ENCODE peak calls at places on chromosomes 2 and 18, in eight cellular contexts. One of them, this sample, is unnamed.

GRCh38 chr18:905307-905947 is 756 bp downstream of the ADCYAP1 start:
- DNase-seq in Karpas-422: no peak
- DNase-seq in HepG2: no peak
- DNase-seq in left ventricle myocardium inferior: no peak
- DNase-seq in sigmoid colon: no peak
- DNase-seq in thyroid gland: no peak
- DNase-seq in OCI-LY7: no peak
- DNase-seq in A549: no peak
- DNase-seq in this sample: no peak

GRCh38 chr2:127090281-127091128 is 16.4 kb downstream of the BIN1 start:
- DNase-seq in Karpas-422: no peak
- DNase-seq in HepG2: no peak
- DNase-seq in left ventricle myocardium inferior: no peak
- DNase-seq in sigmoid colon: no peak
- DNase-seq in thyroid gland: no peak
- DNase-seq in OCI-LY7: no peak
- DNase-seq in A549: no peak
- DNase-seq in this sample: no peak

GRCh38 chr2:128749206-128749605 is 430.5 kb upstream of the HS6ST1 start:
- DNase-seq in Karpas-422: no peak
- DNase-seq in HepG2: no peak
- DNase-seq in left ventricle myocardium inferior: no peak
- DNase-seq in sigmoid colon: no peak
- DNase-seq in thyroid gland: no peak
- DNase-seq in OCI-LY7: no peak
- DNase-seq in A549: no peak
- DNase-seq in this sample: no peak

GRCh38 chr2:207530160-207531023 is 630 bp downstream of the CREB1 start:
- DNase-seq in Karpas-422: peak; percentile 82
- DNase-seq in HepG2: peak; percentile 30
- DNase-seq in left ventricle myocardium inferior: peak; percentile 41
- DNase-seq in sigmoid colon: peak; percentile 77
- DNase-seq in thyroid gland: peak; percentile 54
- DNase-seq in OCI-LY7: peak; percentile 71
- DNase-seq in A549: peak; percentile 31
- DNase-seq in this sample: no peak

GRCh38 chr2:100936070-100936741 is 65.9 kb upstream of the RPL31 start:
- DNase-seq in Karpas-422: no peak
- DNase-seq in HepG2: no peak
- DNase-seq in left ventricle myocardium inferior: no peak
- DNase-seq in sigmoid colon: no peak
- DNase-seq in thyroid gland: no peak
- DNase-seq in OCI-LY7: no peak
- DNase-seq in A549: no peak
- DNase-seq in this sample: no peak

GRCh38 chr2:212364106-212364505 is 174.5 kb downstream of the ERBB4 start:
- DNase-seq in Karpas-422: no peak
- DNase-seq in HepG2: no peak
- DNase-seq in left ventricle myocardium inferior: no peak
- DNase-seq in sigmoid colon: no peak
- DNase-seq in thyroid gland: no peak
- DNase-seq in OCI-LY7: no peak
- DNase-seq in A549: no peak
- DNase-seq in this sample: no peak

GRCh38 chr2:7703048-7703447 is 785.8 kb downstream of the RNF144A start:
- DNase-seq in Karpas-422: no peak
- DNase-seq in HepG2: no peak
- DNase-seq in left ventricle myocardium inferior: no peak
- DNase-seq in sigmoid colon: no peak
- DNase-seq in thyroid gland: no peak
- DNase-seq in OCI-LY7: peak; percentile 47
- DNase-seq in A549: no peak
- DNase-seq in this sample: peak; percentile 39

GRCh38 chr18:39058386-39059000 is 1492.9 kb upstream of the CELF4 start:
- DNase-seq in Karpas-422: no peak
- DNase-seq in HepG2: no peak
- DNase-seq in left ventricle myocardium inferior: no peak
- DNase-seq in sigmoid colon: no peak
- DNase-seq in thyroid gland: no peak
- DNase-seq in OCI-LY7: no peak
- DNase-seq in A549: no peak
- DNase-seq in this sample: no peak

GRCh38 chr2:70418514-70418913 is 116.6 kb upstream of the FAM136A start:
- DNase-seq in Karpas-422: no peak
- DNase-seq in HepG2: no peak
- DNase-seq in left ventricle myocardium inferior: no peak
- DNase-seq in sigmoid colon: no peak
- DNase-seq in thyroid gland: no peak
- DNase-seq in OCI-LY7: peak; percentile 7
- DNase-seq in A549: no peak
- DNase-seq in this sample: no peak

GRCh38 chr2:132645176-132645575 is 24.8 kb downstream of the LYPD1 start:
- DNase-seq in Karpas-422: no peak
- DNase-seq in HepG2: no peak
- DNase-seq in left ventricle myocardium inferior: no peak
- DNase-seq in sigmoid colon: no peak
- DNase-seq in thyroid gland: peak; percentile 53
- DNase-seq in OCI-LY7: no peak
- DNase-seq in A549: no peak
- DNase-seq in this sample: no peak

GRCh38 chr18:58272779-58273500 is 228.9 kb downstream of the NEDD4L start:
- DNase-seq in Karpas-422: no peak
- DNase-seq in HepG2: no peak
- DNase-seq in left ventricle myocardium inferior: no peak
- DNase-seq in sigmoid colon: no peak
- DNase-seq in thyroid gland: no peak
- DNase-seq in OCI-LY7: no peak
- DNase-seq in A549: no peak
- DNase-seq in this sample: no peak

GRCh38 chr2:143720093-143720664 is 591.0 kb downstream of the ARHGAP15 start:
- DNase-seq in Karpas-422: no peak
- DNase-seq in HepG2: no peak
- DNase-seq in left ventricle myocardium inferior: no peak
- DNase-seq in sigmoid colon: no peak
- DNase-seq in thyroid gland: no peak
- DNase-seq in OCI-LY7: no peak
- DNase-seq in A549: no peak
- DNase-seq in this sample: peak; percentile 39

GRCh38 chr2:71784734-71785549 is 331.6 kb downstream of the DYSF start:
- DNase-seq in Karpas-422: no peak
- DNase-seq in HepG2: peak; percentile 33
- DNase-seq in left ventricle myocardium inferior: no peak
- DNase-seq in sigmoid colon: no peak
- DNase-seq in thyroid gland: no peak
- DNase-seq in OCI-LY7: no peak
- DNase-seq in A549: peak; percentile 87
- DNase-seq in this sample: no peak

GRCh38 chr2:196101325-196101981 is 32.8 kb upstream of the DNAH7 start:
- DNase-seq in Karpas-422: peak; percentile 57
- DNase-seq in HepG2: no peak
- DNase-seq in left ventricle myocardium inferior: no peak
- DNase-seq in sigmoid colon: no peak
- DNase-seq in thyroid gland: no peak
- DNase-seq in OCI-LY7: peak; percentile 43
- DNase-seq in A549: no peak
- DNase-seq in this sample: no peak

GRCh38 chr2:239910851-239911629 is 114.1 kb downstream of the NDUFA10 start:
- DNase-seq in Karpas-422: peak; percentile 59
- DNase-seq in HepG2: no peak
- DNase-seq in left ventricle myocardium inferior: peak; percentile 42
- DNase-seq in sigmoid colon: no peak
- DNase-seq in thyroid gland: no peak
- DNase-seq in OCI-LY7: peak; percentile 23
- DNase-seq in A549: no peak
- DNase-seq in this sample: no peak

GRCh38 chr2:236761358-236761757 is 191.7 kb downstream of the ACKR3 start:
- DNase-seq in Karpas-422: no peak
- DNase-seq in HepG2: no peak
- DNase-seq in left ventricle myocardium inferior: no peak
- DNase-seq in sigmoid colon: no peak
- DNase-seq in thyroid gland: no peak
- DNase-seq in OCI-LY7: no peak
- DNase-seq in A549: no peak
- DNase-seq in this sample: no peak

GRCh38 chr2:112836695-112837117 is at the start of gene IL1B:
- DNase-seq in Karpas-422: peak; percentile 40
- DNase-seq in HepG2: no peak
- DNase-seq in left ventricle myocardium inferior: no peak
- DNase-seq in sigmoid colon: no peak
- DNase-seq in thyroid gland: peak; percentile 15
- DNase-seq in OCI-LY7: no peak
- DNase-seq in A549: no peak
- DNase-seq in this sample: no peak

GRCh38 chr2:58039170-58039611 is 7.4 kb upstream of the VRK2 start:
- DNase-seq in Karpas-422: peak; percentile 78
- DNase-seq in HepG2: no peak
- DNase-seq in left ventricle myocardium inferior: no peak
- DNase-seq in sigmoid colon: no peak
- DNase-seq in thyroid gland: no peak
- DNase-seq in OCI-LY7: peak; percentile 48
- DNase-seq in A549: no peak
- DNase-seq in this sample: no peak

GRCh38 chr2:182503886-182504285 is 77.0 kb upstream of the PDE1A start:
- DNase-seq in Karpas-422: no peak
- DNase-seq in HepG2: no peak
- DNase-seq in left ventricle myocardium inferior: no peak
- DNase-seq in sigmoid colon: no peak
- DNase-seq in thyroid gland: no peak
- DNase-seq in OCI-LY7: no peak
- DNase-seq in A549: no peak
- DNase-seq in this sample: no peak

GRCh38 chr18:6561893-6562292 is 147.2 kb upstream of the L3MBTL4 start:
- DNase-seq in Karpas-422: no peak
- DNase-seq in HepG2: no peak
- DNase-seq in left ventricle myocardium inferior: no peak
- DNase-seq in sigmoid colon: no peak
- DNase-seq in thyroid gland: peak; percentile 37
- DNase-seq in OCI-LY7: no peak
- DNase-seq in A549: no peak
- DNase-seq in this sample: no peak

GRCh38 chr2:1136071-1136470 is 185.4 kb downstream of the SNTG2 start:
- DNase-seq in Karpas-422: no peak
- DNase-seq in HepG2: no peak
- DNase-seq in left ventricle myocardium inferior: no peak
- DNase-seq in sigmoid colon: no peak
- DNase-seq in thyroid gland: no peak
- DNase-seq in OCI-LY7: no peak
- DNase-seq in A549: no peak
- DNase-seq in this sample: no peak

GRCh38 chr2:938181-939005 is 12.3 kb upstream of the SNTG2 start:
- DNase-seq in Karpas-422: no peak
- DNase-seq in HepG2: no peak
- DNase-seq in left ventricle myocardium inferior: no peak
- DNase-seq in sigmoid colon: no peak
- DNase-seq in thyroid gland: no peak
- DNase-seq in OCI-LY7: no peak
- DNase-seq in A549: no peak
- DNase-seq in this sample: no peak

GRCh38 chr2:152395132-152396024 is 60.4 kb downstream of the FMNL2 start:
- DNase-seq in Karpas-422: no peak
- DNase-seq in HepG2: no peak
- DNase-seq in left ventricle myocardium inferior: no peak
- DNase-seq in sigmoid colon: no peak
- DNase-seq in thyroid gland: no peak
- DNase-seq in OCI-LY7: no peak
- DNase-seq in A549: no peak
- DNase-seq in this sample: no peak
- H3K27ac ChIP-seq in Karpas-422: no peak overlapping the region
- H3K27ac ChIP-seq in HepG2: no peak overlapping the region
- H3K27ac ChIP-seq in left ventricle myocardium inferior: peak overlapping the region; percentile 54
- H3K27ac ChIP-seq in sigmoid colon: peak overlapping the region; percentile 59
- H3K27ac ChIP-seq in thyroid gland: peak overlapping the region; percentile 27
- H3K27ac ChIP-seq in OCI-LY7: no peak overlapping the region
- H3K27ac ChIP-seq in A549: no peak overlapping the region
- H3K27ac ChIP-seq in this sample: no peak overlapping the region

GRCh38 chr2:5725072-5725471 is 32.9 kb downstream of the SOX11 start:
- DNase-seq in Karpas-422: no peak
- DNase-seq in HepG2: no peak
- DNase-seq in left ventricle myocardium inferior: no peak
- DNase-seq in sigmoid colon: no peak
- DNase-seq in thyroid gland: no peak
- DNase-seq in OCI-LY7: no peak
- DNase-seq in A549: no peak
- DNase-seq in this sample: no peak
- H3K4me3 ChIP-seq in Karpas-422: no peak overlapping the region
- H3K4me3 ChIP-seq in HepG2: no peak overlapping the region
- H3K4me3 ChIP-seq in left ventricle myocardium inferior: no peak overlapping the region
- H3K4me3 ChIP-seq in sigmoid colon: no peak overlapping the region
- H3K4me3 ChIP-seq in thyroid gland: no peak overlapping the region
- H3K4me3 ChIP-seq in OCI-LY7: no peak overlapping the region
- H3K4me3 ChIP-seq in A549: no peak overlapping the region
- H3K4me3 ChIP-seq in this sample: no peak overlapping the region

DNA sequence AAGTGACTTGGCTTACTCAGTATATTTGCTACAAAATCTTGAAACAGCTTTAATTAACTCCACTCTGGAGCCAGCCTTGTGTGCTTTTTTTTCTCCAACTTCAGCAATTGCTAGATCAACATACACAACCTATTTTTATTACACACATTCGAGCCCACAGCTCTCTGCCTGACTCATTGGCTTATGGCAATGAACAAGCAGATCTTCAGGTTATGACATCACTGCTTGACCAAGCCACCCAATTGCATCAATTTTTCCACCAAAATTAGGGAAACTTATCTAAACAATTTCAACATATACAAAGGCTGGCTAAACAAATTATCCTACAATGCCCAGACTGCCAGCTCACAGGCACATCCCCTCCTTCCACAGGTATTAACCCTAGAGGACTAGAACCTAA is 39.6 kb upstream of the PDK1 start:
- DNase-seq in Karpas-422: no peak
- DNase-seq in HepG2: no peak
- DNase-seq in left ventricle myocardium inferior: no peak
- DNase-seq in sigmoid colon: no peak
- DNase-seq in thyroid gland: no peak
- DNase-seq in OCI-LY7: no peak
- DNase-seq in A549: no peak
- DNase-seq in this sample: no peak
- H3K9me3 ChIP-seq in Karpas-422: peaks cover 33% of the 10 kb centered on the region
- H3K9me3 ChIP-seq in HepG2: peaks cover 43% of the 10 kb centered on the region
- H3K9me3 ChIP-seq in left ventricle myocardium inferior: peaks cover 56% of the 10 kb centered on the region
- H3K9me3 ChIP-seq in sigmoid colon: peaks cover 18% of the 10 kb centered on the region
- H3K9me3 ChIP-seq in thyroid gland: no peaks in the 10 kb centered on the region
- H3K9me3 ChIP-seq in OCI-LY7: peaks cover 20% of the 10 kb centered on the region
- H3K9me3 ChIP-seq in A549: peaks cover 24% of the 10 kb centered on the region
- H3K9me3 ChIP-seq in this sample: peaks cover 1% of the 10 kb centered on the region

DNA sequence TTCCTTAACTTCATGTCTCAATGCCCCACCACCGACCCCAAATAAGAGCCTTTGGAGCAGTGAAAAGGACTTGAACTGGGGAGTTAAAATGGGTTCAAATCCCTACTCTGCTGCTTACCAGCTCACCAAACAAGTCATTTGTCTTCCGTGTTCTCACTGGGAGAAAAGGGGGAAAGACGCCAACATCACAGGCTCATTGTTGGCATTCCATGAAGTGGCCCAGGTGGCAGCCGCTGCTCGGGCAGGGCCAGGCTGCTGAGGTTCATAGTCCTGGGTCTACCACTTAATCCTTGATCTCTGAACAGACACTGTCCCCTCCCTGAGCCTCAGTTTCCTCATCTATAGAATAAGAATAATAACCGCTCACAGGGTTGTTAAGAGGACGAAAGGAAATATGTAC is 103.0 kb downstream of the APOB start:
- DNase-seq in Karpas-422: no peak
- DNase-seq in HepG2: no peak
- DNase-seq in left ventricle myocardium inferior: no peak
- DNase-seq in sigmoid colon: no peak
- DNase-seq in thyroid gland: no peak
- DNase-seq in OCI-LY7: no peak
- DNase-seq in A549: no peak
- DNase-seq in this sample: no peak
- H3K27ac ChIP-seq in Karpas-422: no peak overlapping the region
- H3K27ac ChIP-seq in HepG2: no peak overlapping the region
- H3K27ac ChIP-seq in left ventricle myocardium inferior: no peak overlapping the region
- H3K27ac ChIP-seq in sigmoid colon: peak overlapping the region; percentile 70
- H3K27ac ChIP-seq in thyroid gland: no peak overlapping the region
- H3K27ac ChIP-seq in OCI-LY7: no peak overlapping the region
- H3K27ac ChIP-seq in A549: no peak overlapping the region
- H3K27ac ChIP-seq in this sample: no peak overlapping the region